ENCODE peak calls at places on chromosomes 2 and 18, in six cellular contexts. O is amygdala; E is CD8-positive, alpha-beta memory T cell; Y is NAMALWA; D is stimulated activated CD4-positive, alpha-beta T cell treated with anti-CD3 and anti-CD28 coated beads, Interleukin-2, amount 100 ng/mL, for 48 hours; J is non-pigmented ciliary epithelial cell. P is an unnamed sample.

GRCh38 chr18:78765637-78766281 is 213.9 kb upstream of the SALL3 start:
- DNase-seq in J (no peak), E (no peak), O (no peak), Y (no peak), D (no peak), P (no peak)

GRCh38 chr2:85173909-85174308 is 40.7 kb downstream of the TCF7L1 start:
- DNase-seq in J (no peak), E (no peak), Y (no peak), D (no peak), O (no peak), P (no peak)

GRCh38 chr2:205563646-205564045 is 118.7 kb upstream of the NRP2 start:
- DNase-seq in Y (peak; percentile 17), J (no peak), E (no peak), O (no peak), D (peak; percentile 21), P (no peak)

GRCh38 chr2:206049387-206049786 is 36.6 kb downstream of the INO80D start:
- DNase-seq in D (no peak), Y (no peak), J (no peak), O (no peak), E (no peak), P (no peak)

GRCh38 chr2:7649461-7650228 is 732.4 kb downstream of the RNF144A start:
- DNase-seq in O (no peak), D (no peak), Y (no peak), J (no peak), E (no peak), P (no peak)

GRCh38 chr2:195612515-195613495 is 44.2 kb upstream of the SLC39A10 start:
- DNase-seq in Y (no peak), E (no peak), D (no peak), O (no peak), J (peak; percentile 72), P (no peak)

GRCh38 chr2:46669996-46670793 is 190.8 kb downstream of the TMEM247 start:
- DNase-seq in D (no peak), E (no peak), J (peak; percentile 47), Y (no peak), O (no peak), P (no peak)

GRCh38 chr18:32049393-32050161 is 31.0 kb downstream of the RNF125 start:
- DNase-seq in O (no peak), D (no peak), J (no peak), Y (no peak), E (peak; percentile 25), P (peak; percentile 51)

GRCh38 chr2:68811364-68811763 is 59.8 kb downstream of the BMP10 start:
- DNase-seq in J (no peak), E (no peak), D (no peak), Y (no peak), O (no peak), P (no peak)

GRCh38 chr2:61018319-61018750 is 280 bp upstream of the PUS10 start:
- DNase-seq in Y (no peak), O (no peak), D (no peak), J (peak; percentile 17), E (no peak), P (no peak)

GRCh38 chr2:9053534-9053931 is 50.0 kb upstream of the MBOAT2 start:
- DNase-seq in O (no peak), E (no peak), D (no peak), J (no peak), Y (no peak), P (no peak)

GRCh38 chr18:3054785-3055184 is 41.8 kb upstream of the LPIN2 start:
- DNase-seq in E (no peak), O (no peak), D (no peak), J (no peak), Y (no peak), P (no peak)

GRCh38 chr2:43519711-43520221 is 76.1 kb downstream of the THADA start:
- DNase-seq in E (no peak), O (no peak), Y (no peak), D (no peak), J (peak; percentile 95), P (no peak)

GRCh38 chr2:149068996-149069888 is 30.7 kb downstream of the LYPD6B start:
- DNase-seq in D (no peak), E (no peak), Y (no peak), O (no peak), J (peak; percentile 75), P (no peak)

GRCh38 chr2:109129921-109130725 is 1.1 kb downstream of the SH3RF3 start:
- DNase-seq in J (no peak), D (no peak), O (no peak), E (no peak), Y (no peak), P (no peak)

GRCh38 chr2:88537640-88538039 is 85.1 kb upstream of the FOXI3 start:
- DNase-seq in E (no peak), J (no peak), D (no peak), O (no peak), Y (no peak), P (no peak)

GRCh38 chr2:208040199-208041171 is 15.2 kb upstream of the PLEKHM3 start:
- DNase-seq in O (no peak), E (peak; percentile 33), D (peak; percentile 78), J (no peak), Y (peak; percentile 82), P (peak; percentile 52)